ENCODE peak calls at places on chromosomes 4 and X, in eight cellular contexts. Z, C, F, R, O, U, H and E are unnamed samples. For H3K4me1, the result is how much of the 10 kb centered on the place peaks cover.

GRCh38 chr4:143667461-143667860 is 33.0 kb downstream of the FREM3 start:
- DNase-seq in R (peak), C (no peak), Z (peak), O (no peak), H (peak), F (no peak), U (no peak), E (no peak)

GRCh38 chrX:133337250-133337649 is 78.0 kb downstream of the GPC4 start:
- DNase-seq in Z (peak), C (no peak), H (no peak), F (no peak), O (no peak), R (no peak), U (no peak), E (no peak)

GRCh38 chr4:66178901-66179300 is 508.6 kb upstream of the EPHA5 start:
- DNase-seq in O (no peak), F (no peak), Z (no peak), C (no peak), U (no peak), R (no peak), H (peak), E (no peak)

GRCh38 chr4:182017038-182017437 is 226.2 kb upstream of the TENM3 start:
- DNase-seq in F (no peak), Z (no peak), H (no peak), O (no peak), C (no peak), U (no peak), R (no peak), E (no peak)

GRCh38 chr4:70945046-70945445 is 42.9 kb downstream of the MOB1B start:
- DNase-seq in Z (no peak), U (no peak), C (no peak), F (no peak), R (peak), O (no peak), H (peak), E (no peak)

GRCh38 chr4:105060628-105061027 is 86.0 kb upstream of the TET2 start:
- DNase-seq in C (no peak), U (no peak), F (no peak), O (no peak), H (no peak), Z (no peak), R (peak), E (no peak)

GRCh38 chr4:148441624-148441985 is 609 bp downstream of the NR3C2 start:
- DNase-seq in O (no peak), F (no peak), C (no peak), Z (no peak), H (peak), R (no peak), U (no peak), E (no peak)

GRCh38 chr4:166282081-166282770 is 409.2 kb downstream of the TLL1 start:
- DNase-seq in R (no peak), C (no peak), U (no peak), O (no peak), Z (no peak), F (no peak), H (peak), E (no peak)

GRCh38 chrX:111095974-111096870 is at the start of gene PAK3:
- DNase-seq in O (peak), U (no peak), H (peak), F (no peak), R (peak), Z (peak), C (no peak), E (no peak)

GRCh38 chrX:66200855-66201795 is 37.1 kb downstream of the HEPH start:
- DNase-seq in H (peak), Z (no peak), R (peak), U (no peak), O (no peak), C (no peak), F (no peak), E (no peak)

GRCh38 chr4:87939978-87940690 is 35.4 kb upstream of the SPP1 start:
- DNase-seq in F (no peak), H (no peak), R (no peak), C (no peak), U (no peak), Z (no peak), O (no peak), E (no peak)

GRCh38 chr4:78776729-78777555 is 792 bp downstream of the BMP2K start:
- DNase-seq in F (peak), H (peak), Z (peak), C (peak), U (peak), R (peak), O (peak), E (no peak)

GRCh38 chr4:72531322-72531721 is 37.7 kb downstream of the ADAMTS3 start:
- DNase-seq in O (no peak), C (no peak), Z (no peak), H (no peak), F (no peak), U (no peak), R (no peak), E (no peak)

GRCh38 chrX:70132244-70132643 is 1.0 kb upstream of the IGBP1 start:
- DNase-seq in C (no peak), O (no peak), H (no peak), R (no peak), F (no peak), Z (no peak), U (no peak), E (no peak)

GRCh38 chr4:16890651-16891050 is 7.8 kb downstream of the LDB2 start:
- DNase-seq in C (no peak), F (no peak), Z (no peak), R (no peak), U (no peak), O (no peak), H (no peak), E (no peak)

GRCh38 chr4:87030606-87031441 is 96.0 kb downstream of the AFF1 start:
- DNase-seq in F (no peak), U (no peak), R (peak), O (no peak), H (peak), C (no peak), Z (no peak), E (no peak)

GRCh38 chrX:9775930-9776329 is 10.3 kb upstream of the GPR143 start:
- DNase-seq in R (no peak), H (no peak), C (no peak), O (no peak), U (no peak), Z (no peak), F (no peak), E (no peak)

DNA sequence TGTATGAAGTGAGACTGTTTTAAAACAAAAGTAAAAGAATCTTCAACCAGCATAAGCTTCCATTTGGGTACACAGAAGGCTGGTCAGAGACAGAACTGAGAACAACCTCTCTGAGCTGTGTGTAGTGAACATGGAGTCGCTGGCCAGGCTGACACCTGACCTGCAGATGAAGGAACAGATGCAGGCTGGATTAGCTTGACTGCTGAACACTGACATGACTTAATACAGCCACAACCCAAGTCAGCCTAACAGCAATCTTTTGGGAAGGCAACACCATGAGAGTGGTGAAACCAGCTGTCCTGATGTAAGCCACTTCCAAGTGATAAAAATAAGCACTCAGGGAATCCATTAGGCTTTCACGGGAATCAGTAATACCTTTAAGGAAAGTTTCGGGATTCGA is 10.1 kb downstream of the SCARB2 start:
- DNase-seq in R (no peak), H (no peak), Z (no peak), O (no peak), U (no peak), C (no peak), F (no peak), E (no peak)
- H3K4me1 ChIP-seq in R (under half), H (half or more), Z (half or more), O (under half), U (half or more), C (half or more), F (under half), E (under half)

DNA sequence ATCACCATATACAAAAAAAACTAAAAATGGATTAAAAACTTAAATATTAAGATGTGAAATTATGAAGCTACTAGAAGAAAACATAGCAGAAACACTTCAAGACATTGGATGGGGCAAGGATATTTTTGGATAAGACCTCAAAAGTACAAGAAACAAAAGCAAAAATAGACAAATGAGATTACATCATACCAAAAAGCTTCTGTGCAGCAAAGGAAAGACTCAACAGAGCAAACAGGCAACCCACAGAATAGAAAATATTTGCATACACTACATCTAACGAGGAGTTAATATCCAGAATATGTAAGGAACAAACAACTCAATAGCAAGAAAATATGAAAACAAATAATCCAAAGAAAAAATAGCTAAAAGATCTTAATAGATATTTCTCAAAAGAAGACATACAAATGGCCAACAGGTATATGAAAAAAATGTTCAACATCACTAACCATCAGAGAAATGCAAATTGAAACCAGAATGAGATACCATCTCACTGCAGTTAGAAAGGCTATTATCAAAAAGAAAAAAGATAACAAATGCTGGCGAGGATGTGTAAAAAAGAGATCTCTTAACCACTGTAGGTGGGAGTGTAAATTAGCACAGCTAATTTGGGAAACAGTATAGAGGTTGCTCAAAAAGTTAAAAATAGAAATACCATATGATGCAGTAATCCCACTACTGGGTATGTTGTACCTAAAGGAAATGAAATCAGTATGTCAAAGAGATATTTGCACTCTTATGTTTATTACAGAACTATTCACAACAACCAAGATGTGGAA is 17.8 kb upstream of the LRCH2 start:
- DNase-seq in O (no peak), H (no peak), C (no peak), Z (no peak), R (no peak), F (no peak), U (no peak), E (no peak)
- H3K4me1 ChIP-seq in O (under half), H (under half), C (under half), Z (under half), R (under half), F (under half), U (under half), E (under half)

DNA sequence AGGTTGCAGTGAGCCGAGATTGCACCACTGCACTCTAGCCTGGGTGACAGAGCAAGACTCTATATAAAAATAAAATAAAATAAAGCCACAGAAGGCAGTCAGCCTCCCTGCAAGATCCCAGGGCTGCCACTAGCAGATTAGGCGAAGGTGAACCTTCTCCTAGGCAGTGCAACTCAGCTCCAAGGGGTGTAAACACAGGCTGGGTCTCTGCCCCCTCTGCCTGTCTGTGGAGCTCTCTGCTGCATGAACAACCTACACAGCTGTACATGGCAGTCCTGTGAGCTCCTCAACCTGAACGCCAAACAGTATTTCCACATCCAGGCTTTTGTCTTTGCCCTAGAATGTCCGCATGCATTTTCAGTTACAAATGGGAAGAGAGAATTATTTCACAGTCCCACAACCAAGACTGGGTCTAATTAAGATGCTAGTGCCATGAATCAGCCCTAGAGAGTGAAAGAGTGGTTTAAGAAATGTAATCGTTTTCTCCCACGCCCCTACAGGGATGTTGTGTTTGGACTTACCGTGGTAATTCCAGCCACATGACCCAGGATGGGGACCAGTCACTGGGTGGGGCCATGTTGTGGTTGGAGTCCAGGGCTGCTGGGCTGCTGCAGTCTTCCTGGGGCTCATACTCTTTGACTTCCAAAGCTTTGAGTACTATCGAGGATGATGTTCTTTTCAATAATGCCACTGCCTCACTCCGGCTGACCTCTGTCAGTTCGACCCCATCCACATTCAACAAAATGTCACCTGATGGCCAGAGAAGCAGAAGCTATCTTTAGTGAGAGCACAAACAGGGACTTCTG is 99.0 kb downstream of the FIP1L1 start:
- DNase-seq in U (no peak), F (no peak), O (no peak), H (peak), Z (no peak), C (no peak), R (peak), E (no peak)
- H3K4me1 ChIP-seq in U (under half), F (under half), O (under half), H (under half), Z (under half), C (under half), R (under half), E (under half)

GRCh38 chrX:154486052-154486395 is 391 bp downstream of the UBL4A start:
- DNase-seq in U (no peak), R (no peak), Z (peak), H (peak), C (peak), O (peak), F (no peak), E (no peak)

GRCh38 chrX:154489182-154489581 is 1.2 kb downstream of the SLC10A3 start:
- DNase-seq in F (no peak), C (no peak), Z (no peak), R (no peak), H (no peak), U (no peak), O (no peak), E (no peak)

GRCh38 chrX:154486396-154487207 is at the start of gene UBL4A:
- DNase-seq in Z (peak), H (peak), C (peak), R (peak), O (peak), U (no peak), F (peak), E (no peak)

GRCh38 chrX:154488336-154489075 is 1.9 kb downstream of the SLC10A3 start:
- DNase-seq in H (no peak), U (no peak), R (no peak), F (no peak), Z (no peak), C (no peak), O (no peak), E (no peak)

DNA sequence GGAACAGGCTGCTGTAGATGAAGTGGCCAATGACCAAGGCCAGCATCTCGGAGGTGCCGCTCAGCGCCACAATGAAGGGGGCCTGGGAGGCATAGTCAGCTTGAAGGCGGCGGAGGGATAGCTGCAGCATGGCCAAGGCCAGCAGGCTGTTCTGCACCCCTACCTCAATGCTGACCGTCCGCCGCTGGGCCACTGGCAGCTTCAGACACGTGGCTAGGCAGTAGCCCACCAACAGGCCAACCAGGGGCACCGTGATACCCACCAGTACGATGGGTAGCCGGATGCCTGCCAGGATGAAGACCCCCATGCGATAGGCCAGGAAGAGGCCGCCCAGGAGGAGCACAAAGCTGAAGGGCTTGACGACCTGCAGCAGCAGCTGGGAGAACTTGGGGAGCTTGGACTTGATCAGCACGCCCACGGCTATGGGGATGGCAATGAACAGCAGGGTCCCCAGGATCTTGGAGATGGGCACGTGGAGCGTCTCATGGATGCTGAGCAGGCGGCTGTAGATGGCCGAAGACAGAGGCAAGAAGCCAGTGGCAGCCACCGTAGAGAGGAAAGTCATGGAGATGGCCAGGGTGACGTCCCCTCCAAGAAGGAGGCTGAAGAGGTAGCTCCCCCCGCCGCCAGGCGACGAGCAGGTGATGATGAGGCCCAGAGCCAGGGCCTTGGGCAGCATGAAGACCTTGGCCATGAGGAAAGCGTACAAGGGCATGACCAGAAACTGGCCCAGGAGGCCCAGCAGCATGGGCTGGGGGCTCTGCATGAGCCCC is 1.3 kb upstream of the UBL4A start:
- DNase-seq in F (no peak), O (no peak), Z (no peak), H (no peak), R (no peak), U (no peak), C (no peak), E (no peak)
- H3K4me1 ChIP-seq in F (under half), O (under half), Z (under half), H (under half), R (under half), U (under half), C (under half), E (under half)

DNA sequence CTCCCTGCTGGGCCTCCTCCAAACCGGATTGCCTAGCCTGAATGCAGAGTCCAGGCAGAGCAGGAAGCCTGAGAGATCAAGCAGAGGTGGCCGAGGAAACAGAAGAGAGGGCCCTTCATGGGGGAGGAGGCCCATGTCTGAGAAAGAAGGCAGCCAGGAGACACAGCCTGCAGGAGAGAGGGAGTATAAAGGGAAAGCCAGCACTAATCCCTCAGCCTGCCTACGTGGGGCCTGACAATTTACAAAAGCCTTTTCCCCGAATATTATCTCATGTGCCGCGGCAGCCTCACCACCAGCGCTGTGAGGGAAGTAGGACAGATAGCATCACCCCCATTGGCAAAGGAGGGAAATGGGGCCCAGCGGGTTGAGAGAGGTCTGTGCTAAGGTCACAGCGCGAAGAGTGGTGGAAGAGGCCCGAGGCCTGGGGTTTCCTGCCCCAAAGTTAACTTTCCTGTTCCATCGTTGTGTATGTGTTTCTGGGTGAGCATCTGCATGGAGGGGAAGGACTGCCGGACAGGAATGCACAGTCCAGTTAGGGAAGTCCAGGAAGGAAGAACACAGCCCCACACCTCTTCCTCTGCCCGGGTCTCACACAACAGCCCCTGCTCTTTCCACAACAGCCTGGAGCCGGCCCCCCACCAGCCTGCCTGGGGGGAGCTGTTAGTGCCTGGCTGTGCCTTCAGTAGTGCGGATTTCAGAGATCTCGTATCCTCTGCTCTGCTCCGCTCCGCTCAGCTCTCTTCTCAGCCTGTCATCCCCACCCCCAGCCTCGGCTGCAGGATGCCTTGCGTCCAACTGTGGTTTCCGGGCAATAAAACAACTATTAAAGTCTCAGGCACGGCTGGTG is 50.9 kb upstream of the BCOR start:
- DNase-seq in F (no peak), O (no peak), U (no peak), Z (no peak), R (no peak), H (no peak), C (no peak), E (no peak)
- H3K4me1 ChIP-seq in F (under half), O (under half), U (under half), Z (half or more), R (under half), H (under half), C (half or more), E (under half)

GRCh38 chr4:186634591-186635128 is 79.3 kb upstream of the MTNR1A start:
- DNase-seq in U (no peak), R (no peak), O (no peak), F (no peak), Z (no peak), C (no peak), H (no peak), E (no peak)
- H3K4me1 ChIP-seq in U (under half), R (under half), O (under half), F (under half), Z (under half), C (under half), H (under half), E (under half)

DNA sequence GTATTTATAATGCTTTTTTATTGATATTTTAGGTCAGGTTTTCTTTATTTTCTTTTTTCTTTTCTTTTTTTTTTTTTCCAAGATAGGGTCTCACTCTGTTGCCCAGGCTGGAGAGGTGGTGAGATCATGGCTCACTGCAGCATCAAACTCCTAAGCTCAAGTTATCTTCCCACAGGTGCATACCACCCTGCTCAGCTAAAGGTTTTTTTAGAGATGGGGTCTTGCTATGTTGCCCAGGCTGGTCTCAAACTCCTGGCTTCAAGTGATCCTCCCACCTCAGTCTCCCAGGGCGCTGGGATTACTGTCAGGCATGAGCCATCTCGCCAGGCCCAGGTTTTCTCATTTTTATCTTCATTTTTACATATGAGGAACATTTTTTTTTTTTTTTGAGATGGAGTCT is 3.3 kb downstream of the WDR44 start:
- DNase-seq in O (no peak), F (no peak), R (no peak), H (no peak), C (no peak), Z (no peak), U (no peak), E (no peak)
- H3K4me1 ChIP-seq in O (half or more), F (under half), R (under half), H (under half), C (under half), Z (under half), U (under half), E (under half)

GRCh38 chr4:138241281-138242075 is 671 bp downstream of the SLC7A11 start:
- DNase-seq in F (no peak), C (no peak), H (peak), O (no peak), U (no peak), R (peak), Z (peak), E (no peak)

GRCh38 chr4:138235419-138235952 is 6.7 kb downstream of the SLC7A11 start:
- DNase-seq in C (no peak), F (peak), Z (no peak), O (no peak), U (no peak), H (peak), R (peak), E (no peak)

GRCh38 chr4:138236035-138236434 is 6.1 kb downstream of the SLC7A11 start:
- DNase-seq in R (peak), F (no peak), C (no peak), Z (no peak), O (no peak), U (no peak), H (peak), E (no peak)

GRCh38 chr4:138239496-138239895 is 2.7 kb downstream of the SLC7A11 start:
- DNase-seq in R (no peak), H (no peak), Z (no peak), O (no peak), C (no peak), U (no peak), F (no peak), E (no peak)

GRCh38 chr4:138238521-138239292 is 3.4 kb downstream of the SLC7A11 start:
- DNase-seq in R (no peak), C (no peak), Z (no peak), F (no peak), U (no peak), O (no peak), H (no peak), E (no peak)
- H3K4me1 ChIP-seq in R (under half), C (under half), Z (under half), F (under half), U (under half), O (under half), H (under half), E (under half)